ENCODE peak calls at places on chromosomes 12 and 14, in four cellular contexts. L is OCI-LY7, N is coronary artery, R is GM12892. K is an unnamed sample.

GRCh38 chr12:50865266-50865665 is 22.5 kb downstream of the TMPRSS12 start:
- DNase-seq in L (no peak), N (no peak), R (no peak), K (no peak)

GRCh38 chr14:33475623-33476022 is 475.3 kb downstream of the EGLN3 start:
- DNase-seq in L (peak), N (no peak), R (no peak), K (no peak)

GRCh38 chr14:69042309-69043006 is 63.4 kb upstream of the ACTN1 start:
- DNase-seq in R (no peak), N (no peak), L (no peak), K (no peak)

GRCh38 chr12:78530065-78530765 is 334.4 kb upstream of the SYT1 start:
- DNase-seq in R (no peak), N (no peak), L (no peak), K (no peak)

GRCh38 chr14:55451398-55451797 is 11.0 kb upstream of the TBPL2 start:
- DNase-seq in N (no peak), R (no peak), L (no peak), K (no peak)

GRCh38 chr14:98931126-98931525 is 340.9 kb downstream of the BCL11B start:
- DNase-seq in N (no peak), L (no peak), R (no peak), K (no peak)

GRCh38 chr12:60070541-60070940 is 474.7 kb downstream of the SLC16A7 start:
- DNase-seq in N (no peak), R (no peak), L (no peak), K (no peak)

GRCh38 chr12:69046920-69047319 is 113.9 kb upstream of the CPM start:
- DNase-seq in R (no peak), L (no peak), N (no peak), K (no peak)

GRCh38 chr12:93336344-93336743 is 41.4 kb upstream of the NUDT4 start:
- DNase-seq in L (no peak), R (no peak), N (no peak), K (no peak)

GRCh38 chr12:18139989-18140596 is 50.1 kb upstream of the RERGL start:
- DNase-seq in L (peak), N (no peak), R (no peak), K (no peak)

GRCh38 chr12:75508159-75508558 is 3.2 kb downstream of the KRR1 start:
- DNase-seq in N (no peak), L (no peak), R (no peak), K (no peak)

GRCh38 chr14:101719708-101720107 is 41.8 kb upstream of the PPP2R5C start:
- DNase-seq in R (no peak), L (no peak), N (peak), K (peak)

GRCh38 chr12:94717656-94718055 is 67.3 kb upstream of the TMCC3 start:
- DNase-seq in N (no peak), R (no peak), L (no peak), K (no peak)